ENCODE peak calls at places on chromosomes 11 and 22, in ten cellular contexts. W, M, J, Y, L, N, K, O, E and C are unnamed samples.

GRCh38 chr22:19719055-19719482 is 4.3 kb upstream of the GP1BB start:
- DNase-seq in E (no peak), M (no peak), L (no peak), Y (no peak), W (no peak), N (no peak), O (no peak), K (no peak), J (no peak), C (no peak)

GRCh38 chr11:14971865-14972580 is at the start of gene CALCA:
- DNase-seq in J (peak), E (no peak), W (no peak), M (peak), O (no peak), K (no peak), N (peak), L (no peak), Y (no peak), C (no peak)

GRCh38 chr22:42682113-42682851 is 33.1 kb upstream of the CYB5R3 start:
- DNase-seq in E (no peak), N (no peak), M (no peak), K (no peak), L (no peak), W (no peak), J (peak), O (no peak), Y (no peak), C (no peak)

GRCh38 chr11:74611369-74611861 is 19.0 kb downstream of the POLD3 start:
- DNase-seq in J (no peak), M (no peak), E (peak), L (peak), K (peak), O (no peak), W (peak), Y (no peak), N (no peak), C (no peak)

GRCh38 chr11:69711824-69712801 is 8.3 kb upstream of the FGF19 start:
- DNase-seq in N (no peak), W (no peak), L (no peak), K (no peak), O (no peak), J (no peak), Y (no peak), E (no peak), M (no peak), C (no peak)

GRCh38 chr11:115503083-115503885 is 931 bp downstream of the CADM1 start:
- DNase-seq in K (peak), W (peak), J (peak), M (peak), Y (no peak), O (peak), E (peak), L (no peak), N (peak), C (peak)

GRCh38 chr11:108498046-108498815 is at the start of gene POGLUT3:
- DNase-seq in W (peak), N (peak), J (peak), K (peak), E (no peak), L (no peak), M (peak), Y (peak), O (peak), C (peak)

GRCh38 chr11:116791813-116792143 is at the start of gene APOA5:
- DNase-seq in E (no peak), Y (no peak), K (no peak), N (no peak), L (no peak), J (no peak), O (no peak), W (no peak), M (no peak), C (no peak)

GRCh38 chr11:114262681-114263509 is 33.3 kb upstream of the NNMT start:
- DNase-seq in J (no peak), W (peak), N (peak), O (peak), K (peak), L (no peak), M (peak), Y (peak), E (peak), C (no peak)

GRCh38 chr11:36618025-36618700 is 20.1 kb upstream of the RAG2 start:
- DNase-seq in L (no peak), Y (no peak), K (no peak), O (no peak), W (no peak), M (no peak), N (no peak), E (no peak), J (no peak), C (no peak)

GRCh38 chr22:23547818-23548500 is 32.1 kb downstream of the IGLL1 start:
- DNase-seq in M (no peak), Y (no peak), O (no peak), L (no peak), J (no peak), E (peak), W (no peak), K (no peak), N (no peak), C (no peak)

GRCh38 chr11:93034640-93035039 is 65.2 kb downstream of the MTNR1B start:
- DNase-seq in J (no peak), N (no peak), M (no peak), L (no peak), E (no peak), O (peak), Y (no peak), K (no peak), W (no peak), C (no peak)

GRCh38 chr11:28964811-28965210 is 856.6 kb downstream of the METTL15 start:
- DNase-seq in J (no peak), N (no peak), O (no peak), W (no peak), E (no peak), L (peak), Y (no peak), K (peak), M (no peak), C (no peak)

GRCh38 chr11:63841554-63841953 is 2.6 kb downstream of the MARK2 start:
- DNase-seq in L (no peak), Y (no peak), N (peak), W (peak), M (no peak), K (peak), J (no peak), E (peak), O (no peak), C (no peak)

GRCh38 chr22:45769569-45770210 is 98.1 kb downstream of the ATXN10 start:
- DNase-seq in W (no peak), O (no peak), M (no peak), J (no peak), Y (no peak), K (no peak), E (no peak), L (no peak), N (no peak), C (no peak)

GRCh38 chr22:23796461-23796860 is 9.7 kb downstream of the SMARCB1 start:
- DNase-seq in J (no peak), M (no peak), N (no peak), K (no peak), O (no peak), L (no peak), Y (no peak), E (no peak), W (peak), C (no peak)

GRCh38 chr11:10023202-10023601 is 270.8 kb downstream of the SBF2 start:
- DNase-seq in E (no peak), O (no peak), L (no peak), J (no peak), Y (no peak), W (no peak), N (no peak), K (peak), M (no peak), C (no peak)

GRCh38 chr11:104570088-104570701 is 328.1 kb downstream of the CASP12 start:
- DNase-seq in L (no peak), N (no peak), M (no peak), Y (peak), O (no peak), E (peak), K (peak), J (no peak), W (peak), C (no peak)

GRCh38 chr22:17102297-17102667 is 17.5 kb downstream of the IL17RA start:
- DNase-seq in E (no peak), J (peak), L (no peak), N (no peak), K (no peak), W (no peak), O (no peak), Y (no peak), M (no peak), C (no peak)

GRCh38 chr11:100925935-100926334 is 203.7 kb downstream of the PGR start:
- DNase-seq in L (peak), K (peak), N (no peak), M (no peak), E (peak), J (no peak), Y (peak), O (no peak), W (peak), C (no peak)

GRCh38 chr11:112016765-112017356 is 8.3 kb upstream of the DLAT start:
- DNase-seq in O (no peak), K (peak), W (peak), J (no peak), Y (no peak), N (no peak), E (peak), M (no peak), L (no peak), C (no peak)

GRCh38 chr22:28021116-28021997 is 102.3 kb upstream of the PITPNB start:
- DNase-seq in L (no peak), Y (no peak), J (no peak), N (no peak), K (no peak), O (peak), E (no peak), M (no peak), W (no peak), C (peak)

GRCh38 chr11:113474362-113475159 is 637 bp downstream of the DRD2 start:
- DNase-seq in W (peak), O (peak), M (peak), K (peak), E (peak), Y (peak), L (peak), J (peak), N (peak), C (peak)

GRCh38 chr11:122439911-122440782 is 215.4 kb upstream of the UBASH3B start:
- DNase-seq in N (no peak), J (no peak), K (peak), Y (peak), E (no peak), M (peak), L (no peak), O (peak), W (peak), C (no peak)

GRCh38 chr11:65180877-65181568 is 705 bp upstream of the CAPN1 start:
- DNase-seq in M (peak), E (peak), L (no peak), K (peak), Y (peak), W (peak), O (peak), N (peak), J (peak), C (peak)

GRCh38 chr11:118911880-118912741 is 13.6 kb downstream of the BCL9L start:
- DNase-seq in O (peak), N (peak), K (peak), E (peak), Y (peak), M (peak), W (peak), J (peak), L (no peak), C (peak)

GRCh38 chr11:16867097-16867496 is 128.7 kb downstream of the C11orf58 start:
- DNase-seq in J (no peak), M (no peak), N (no peak), E (peak), K (no peak), Y (no peak), L (no peak), O (no peak), W (no peak), C (no peak)

GRCh38 chr11:73387594-73388021 is 11.4 kb downstream of the RELT start:
- DNase-seq in O (no peak), N (no peak), Y (no peak), K (no peak), J (no peak), L (no peak), E (no peak), W (no peak), M (peak), C (no peak)
- TF ChIP-seq CTCF in O (no peak), N (no peak), Y (no peak), K (no peak), J (no peak), L (no peak), E (no peak), W (no peak), M (no peak), C (no peak)

DNA sequence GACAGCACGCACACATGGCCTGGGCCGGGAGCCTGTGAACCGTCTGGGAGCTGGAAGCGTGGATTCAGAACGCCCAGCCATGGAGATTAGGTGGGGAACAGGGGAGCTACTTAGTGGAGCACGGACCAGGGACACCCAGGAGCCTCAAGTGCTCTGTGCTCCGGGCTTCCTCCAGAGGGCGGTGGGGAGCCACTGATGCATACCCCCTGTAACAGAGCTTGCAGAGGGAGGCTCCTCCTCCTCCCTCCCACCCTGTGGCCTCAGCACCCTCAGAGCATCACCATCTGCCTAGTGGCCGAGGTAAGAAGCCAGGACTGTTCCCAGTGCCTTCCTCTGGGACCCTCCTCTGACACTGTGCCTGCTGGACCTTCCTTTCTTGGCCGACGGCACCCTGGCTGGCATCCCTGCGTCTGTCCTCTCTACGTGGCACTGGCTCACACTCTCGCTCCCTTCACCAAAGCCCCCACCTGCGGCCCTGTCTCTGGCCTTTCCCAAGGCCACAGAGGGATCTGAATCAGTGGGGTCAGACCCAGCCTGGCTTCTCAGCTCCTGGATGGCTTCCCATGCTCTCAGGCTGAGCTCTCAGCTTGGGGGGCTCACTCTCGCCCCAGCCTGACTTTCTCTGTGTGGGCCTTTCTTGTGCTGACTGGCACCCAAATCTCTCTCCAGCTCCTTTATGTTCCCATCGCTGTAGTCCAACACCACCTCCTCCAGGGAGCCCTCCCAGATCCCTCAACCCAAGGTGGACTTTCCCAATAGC is 780.9 kb downstream of the BRD1 start:
- DNase-seq in E (no peak), W (no peak), K (no peak), M (peak), L (no peak), J (peak), Y (peak), O (peak), N (peak), C (no peak)
- TF ChIP-seq CTCF in E (no peak), W (no peak), K (no peak), M (peak), L (no peak), J (no peak), Y (peak), O (peak), N (no peak), C (peak)

GRCh38 chr22:22144858-22145257 is 99.7 kb upstream of the VPREB1 start:
- DNase-seq in M (no peak), W (no peak), N (no peak), O (no peak), L (no peak), E (no peak), Y (no peak), K (no peak), J (no peak), C (no peak)
- TF ChIP-seq CTCF in M (no peak), W (peak), N (peak), O (no peak), L (no peak), E (peak), Y (peak), K (peak), J (no peak), C (no peak)

GRCh38 chr11:73333626-73334199 is 25.6 kb downstream of the ARHGEF17 start:
- DNase-seq in E (no peak), K (no peak), N (no peak), W (no peak), O (no peak), Y (no peak), J (no peak), M (no peak), L (no peak), C (no peak)
- TF ChIP-seq CTCF in E (no peak), K (no peak), N (no peak), W (no peak), O (no peak), Y (no peak), J (no peak), M (no peak), L (no peak), C (no peak)

GRCh38 chr11:2885017-2885675 is 429 bp downstream of the CDKN1C start:
- DNase-seq in M (peak), N (peak), L (no peak), W (peak), J (peak), E (no peak), K (peak), O (peak), Y (no peak), C (no peak)

GRCh38 chr11:2885676-2886081 is at the start of gene CDKN1C:
- DNase-seq in L (no peak), O (peak), E (peak), W (peak), Y (peak), M (peak), N (peak), K (peak), J (peak), C (peak)

GRCh38 chr11:2886936-2887335 is 1.4 kb upstream of the CDKN1C start:
- DNase-seq in L (no peak), W (no peak), E (no peak), Y (no peak), M (no peak), N (no peak), O (no peak), J (no peak), K (no peak), C (no peak)

GRCh38 chr11:2887526-2888195 is 2.1 kb upstream of the CDKN1C start:
- DNase-seq in Y (no peak), L (no peak), N (no peak), O (no peak), W (no peak), E (no peak), K (no peak), M (no peak), J (no peak), C (no peak)

DNA sequence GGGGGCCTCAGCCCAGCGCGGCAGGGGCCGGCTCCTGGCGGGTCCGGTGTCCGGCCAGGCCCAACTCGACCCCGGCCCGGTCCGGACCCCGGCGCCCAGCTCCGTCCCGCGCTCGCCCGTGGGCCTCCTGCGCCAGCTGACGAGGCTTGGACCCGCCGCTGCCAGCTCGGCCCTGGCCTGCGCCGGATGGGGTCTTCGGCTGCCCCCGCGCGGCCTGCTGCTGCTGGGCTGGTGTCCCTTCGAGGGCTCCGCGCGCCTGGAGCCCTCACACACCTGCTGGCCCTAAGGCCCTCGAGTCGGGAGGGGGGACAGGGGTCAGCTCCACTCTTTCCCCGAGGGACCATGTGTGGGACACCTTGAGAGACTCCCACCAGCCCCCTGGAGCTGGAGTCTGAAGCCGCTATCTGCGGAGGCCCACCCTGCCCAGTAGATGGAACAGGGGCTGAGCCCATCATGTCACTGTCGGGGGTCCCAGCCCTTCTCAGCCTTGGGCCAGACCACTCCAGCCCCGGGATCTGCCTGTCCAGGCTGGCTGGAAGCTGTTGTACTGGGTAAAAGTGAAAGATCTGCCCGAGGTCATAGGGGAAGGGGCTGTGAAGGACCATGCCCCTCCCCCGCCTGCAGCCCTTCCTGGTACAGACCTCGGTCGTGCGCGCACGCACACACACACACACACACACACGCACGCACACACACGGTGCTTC is 768 bp upstream of the CDKN1C start:
- DNase-seq in J (no peak), Y (no peak), W (peak), K (peak), O (no peak), N (no peak), E (no peak), L (no peak), M (peak), C (no peak)
- TF ChIP-seq CTCF in J (no peak), Y (peak), W (peak), K (peak), O (no peak), N (no peak), E (no peak), L (peak), M (no peak), C (peak)

GRCh38 chr11:88179966-88180629 is 4.9 kb upstream of the RAB38 start:
- DNase-seq in W (peak), K (peak), M (no peak), Y (no peak), O (no peak), E (peak), L (no peak), J (no peak), N (no peak), C (no peak)

GRCh38 chr11:88183233-88183632 is 8.0 kb upstream of the RAB38 start:
- DNase-seq in L (no peak), W (no peak), J (no peak), N (peak), O (no peak), K (no peak), Y (no peak), E (peak), M (no peak), C (no peak)

GRCh38 chr11:88179141-88179540 is 3.9 kb upstream of the RAB38 start:
- DNase-seq in L (peak), E (peak), Y (peak), J (no peak), W (no peak), O (no peak), K (peak), N (peak), M (no peak), C (no peak)

GRCh38 chr11:88178211-88178610 is 3.0 kb upstream of the RAB38 start:
- DNase-seq in M (no peak), Y (peak), E (no peak), L (no peak), W (peak), N (no peak), O (no peak), K (peak), J (no peak), C (no peak)

GRCh38 chr11:88181776-88182175 is 6.5 kb upstream of the RAB38 start:
- DNase-seq in W (no peak), K (no peak), N (no peak), L (no peak), O (no peak), J (no peak), Y (no peak), E (peak), M (no peak), C (no peak)
- TF ChIP-seq CTCF in W (no peak), K (no peak), N (no peak), L (no peak), O (no peak), J (no peak), Y (no peak), E (no peak), M (no peak), C (no peak)

GRCh38 chr11:124934862-124935547 is 842 bp downstream of the HEPACAM start:
- DNase-seq in M (no peak), J (no peak), N (no peak), K (peak), Y (peak), W (peak), O (no peak), E (peak), L (peak), C (no peak)
- TF ChIP-seq CTCF in M (no peak), J (no peak), N (no peak), K (peak), Y (peak), W (peak), O (no peak), E (no peak), L (no peak), C (peak)